ENCODE peak calls at places on chromosomes 13 and 19, in six cellular contexts. K, R, Q, F, Z and D are unnamed samples.
A peak's percentile ranks its signal among the peaks of the same experiment; 100 is the strongest.

GRCh38 chr13:99191900-99192399 is 8.7 kb upstream of the UBAC2 start:
- DNase-seq in K (no peak), R (peak; percentile 35), Q (peak; percentile 60), F (no peak), Z (no peak), D (peak; percentile 43)

GRCh38 chr13:103625194-103625593 is 559.0 kb upstream of the SLC10A2 start:
- DNase-seq in K (no peak), R (no peak), Q (no peak), F (no peak), Z (no peak), D (no peak)

GRCh38 chr13:68692049-68692448 is 1415.6 kb upstream of the ATXN8OS start:
- DNase-seq in K (no peak), R (no peak), Q (no peak), F (no peak), Z (no peak), D (no peak)

GRCh38 chr13:95494082-95494681 is 58.3 kb upstream of the CLDN10 start:
- DNase-seq in K (no peak), R (peak; percentile 57), Q (peak; percentile 71), F (no peak), Z (no peak), D (no peak)

GRCh38 chr13:22915442-22916082 is 265.2 kb upstream of the SGCG start:
- DNase-seq in K (peak; percentile 45), R (peak; percentile 22), Q (peak; percentile 70), F (peak; percentile 84), Z (no peak), D (peak; percentile 40)

GRCh38 chr19:2661615-2662014 is 40.9 kb downstream of the GNG7 start:
- DNase-seq in K (no peak), R (no peak), Q (no peak), F (no peak), Z (no peak), D (no peak)

GRCh38 chr19:400976-401835 is 7.7 kb downstream of the C2CD4C start:
- DNase-seq in K (no peak), R (no peak), Q (no peak), F (no peak), Z (no peak), D (no peak)

GRCh38 chr13:109868583-109869311 is 82.4 kb upstream of the IRS2 start:
- DNase-seq in K (no peak), R (peak; percentile 10), Q (peak; percentile 53), F (no peak), Z (no peak), D (no peak)

GRCh38 chr13:30157616-30157993 is 149.7 kb downstream of the KATNAL1 start:
- DNase-seq in K (no peak), R (no peak), Q (no peak), F (no peak), Z (no peak), D (no peak)

GRCh38 chr13:19681517-19681916 is 48.1 kb downstream of the MPHOSPH8 start:
- DNase-seq in K (no peak), R (no peak), Q (no peak), F (no peak), Z (no peak), D (no peak)

GRCh38 chr19:49882643-49883042 is 5.1 kb downstream of the TBC1D17 start:
- DNase-seq in K (no peak), R (no peak), Q (no peak), F (no peak), Z (no peak), D (no peak)

GRCh38 chr19:55526216-55527196 is 10.4 kb downstream of the SBK2 start:
- DNase-seq in K (peak; percentile 86), R (peak; percentile 83), Q (peak; percentile 78), F (no peak), Z (no peak), D (peak; percentile 93)

GRCh38 chr13:96968027-96968426 is 26.2 kb downstream of the OXGR1 start:
- DNase-seq in K (no peak), R (no peak), Q (no peak), F (no peak), Z (no peak), D (no peak)

GRCh38 chr19:42074513-42075363 is 1.2 kb upstream of the ZNF574 start:
- DNase-seq in K (no peak), R (no peak), Q (peak; percentile 38), F (no peak), Z (no peak), D (no peak)

GRCh38 chr19:38400361-38400760 is 2.5 kb upstream of the FAM98C start:
- DNase-seq in K (no peak), R (peak; percentile 37), Q (no peak), F (no peak), Z (no peak), D (no peak)

GRCh38 chr13:113064534-113065405 is 40.8 kb upstream of the F7 start:
- DNase-seq in K (no peak), R (peak; percentile 57), Q (peak; percentile 46), F (no peak), Z (no peak), D (no peak)

GRCh38 chr13:107512551-107512950 is 702.8 kb downstream of the LIG4 start:
- DNase-seq in K (no peak), R (no peak), Q (no peak), F (no peak), Z (no peak), D (no peak)

GRCh38 chr19:45791744-45792481 is 732 bp downstream of the DMWD start:
- DNase-seq in K (no peak), R (no peak), Q (no peak), F (no peak), Z (no peak), D (no peak)

GRCh38 chr13:111925146-111925875 is 141.6 kb upstream of the SOX1 start:
- DNase-seq in K (no peak), R (no peak), Q (no peak), F (peak; percentile 43), Z (no peak), D (peak; percentile 10)

GRCh38 chr19:372306-372890 is 27.8 kb upstream of the MIER2 start:
- DNase-seq in K (peak; percentile 31), R (peak; percentile 67), Q (no peak), F (peak; percentile 65), Z (peak; percentile 12), D (peak; percentile 31)

GRCh38 chr19:31214086-31214485 is 135.2 kb downstream of the TSHZ3 start:
- DNase-seq in K (peak; percentile 75), R (peak; percentile 99), Q (peak; percentile 96), F (no peak), Z (peak; percentile 98), D (peak; percentile 63)

GRCh38 chr13:91659583-91660415 is 261.4 kb downstream of the GPC5 start:
- DNase-seq in K (no peak), R (no peak), Q (no peak), F (no peak), Z (no peak), D (no peak)

GRCh38 chr19:2722541-2723344 is 1.6 kb upstream of the DIRAS1 start:
- DNase-seq in K (peak; percentile 49), R (peak; percentile 88), Q (peak; percentile 77), F (no peak), Z (no peak), D (peak; percentile 78)

GRCh38 chr13:105538346-105538745 is 997.1 kb downstream of the EFNB2 start:
- DNase-seq in K (no peak), R (no peak), Q (peak; percentile 24), F (no peak), Z (no peak), D (no peak)

GRCh38 chr13:43831088-43831487 is 44.3 kb upstream of the ENOX1 start:
- DNase-seq in K (no peak), R (peak; percentile 47), Q (no peak), F (no peak), Z (no peak), D (no peak)

GRCh38 chr19:38736036-38736412 is 8.2 kb downstream of the CAPN12 start:
- DNase-seq in K (peak; percentile 70), R (peak; percentile 44), Q (peak; percentile 67), F (no peak), Z (no peak), D (peak; percentile 64)

GRCh38 chr19:927044-927706 is 1.3 kb downstream of the ARID3A start:
- DNase-seq in K (no peak), R (peak; percentile 42), Q (no peak), F (peak; percentile 76), Z (no peak), D (peak; percentile 55)

GRCh38 chr13:31835932-31836331 is 96.6 kb downstream of the RXFP2 start:
- DNase-seq in K (no peak), R (peak; percentile 61), Q (peak; percentile 46), F (no peak), Z (no peak), D (no peak)

GRCh38 chr19:9445037-9445436 is 9.7 kb upstream of the ZNF266 start:
- DNase-seq in K (no peak), R (no peak), Q (no peak), F (no peak), Z (no peak), D (no peak)

GRCh38 chr13:101727118-101727517 is 274.6 kb downstream of the ITGBL1 start:
- DNase-seq in K (no peak), R (no peak), Q (peak; percentile 44), F (no peak), Z (no peak), D (no peak)

GRCh38 chr19:15195987-15196682 is 4.7 kb downstream of the NOTCH3 start:
- DNase-seq in K (peak; percentile 79), R (no peak), Q (peak; percentile 76), F (peak; percentile 91), Z (no peak), D (peak; percentile 92)

GRCh38 chr13:37479901-37480300 is 118.7 kb downstream of the POSTN start:
- DNase-seq in K (no peak), R (no peak), Q (no peak), F (no peak), Z (no peak), D (no peak)

GRCh38 chr13:51499841-51500240 is 47.0 kb upstream of the INTS6 start:
- DNase-seq in K (no peak), R (no peak), Q (peak; percentile 59), F (no peak), Z (no peak), D (no peak)

GRCh38 chr13:30744056-30744684 is 8.8 kb downstream of the ALOX5AP start:
- DNase-seq in K (peak; percentile 60), R (peak; percentile 72), Q (peak; percentile 85), F (no peak), Z (no peak), D (peak; percentile 56)

GRCh38 chr13:26719356-26719945 is 41.1 kb downstream of the GPR12 start:
- DNase-seq in K (no peak), R (peak; percentile 6), Q (no peak), F (no peak), Z (no peak), D (no peak)

GRCh38 chr19:41552558-41552957 is 23.4 kb upstream of the CEACAM21 start:
- DNase-seq in K (no peak), R (no peak), Q (no peak), F (no peak), Z (no peak), D (no peak)

GRCh38 chr19:9620842-9621155 is 233 bp downstream of the ZNF561 start:
- DNase-seq in K (no peak), R (no peak), Q (no peak), F (no peak), Z (no peak), D (no peak)

GRCh38 chr19:971795-972194 is 12.3 kb upstream of the WDR18 start:
- DNase-seq in K (no peak), R (no peak), Q (no peak), F (no peak), Z (no peak), D (no peak)

GRCh38 chr19:18346091-18346490 is 5.7 kb downstream of the PGPEP1 start:
- DNase-seq in K (no peak), R (no peak), Q (no peak), F (no peak), Z (no peak), D (peak; percentile 40)